ENCODE peak calls at places on chromosomes 12 and 14, in ten cellular contexts. V is CD4-positive, alpha-beta T cell; K is brain microvascular endothelial cell; H is ovary; J is left ventricle myocardium inferior; U is astrocyte; I is tibial artery; F is trophoblast cell; D is BE2C; X is kidney epithelial cell. E is an unnamed sample.

GRCh38 chr12:39372929-39373328 is 70.0 kb downstream of the KIF21A start:
- DNase-seq in V (no peak), F (no peak), J (no peak), D (no peak), K (no peak), H (no peak), U (peak; percentile 2), X (no peak), I (no peak), E (no peak)

GRCh38 chr12:65460076-65460475 is 181.6 kb downstream of the MSRB3 start:
- DNase-seq in H (no peak), X (no peak), V (no peak), F (no peak), K (no peak), U (no peak), J (no peak), D (no peak), I (no peak), E (no peak)

GRCh38 chr14:70005281-70005805 is 126.1 kb downstream of the SMOC1 start:
- DNase-seq in F (no peak), D (no peak), H (no peak), J (no peak), I (no peak), V (no peak), U (no peak), K (no peak), X (no peak), E (no peak)

GRCh38 chr12:116000252-116000651 is 277.2 kb downstream of the MED13L start:
- DNase-seq in D (no peak), F (no peak), K (no peak), X (no peak), J (no peak), U (no peak), V (no peak), I (no peak), H (no peak), E (no peak)

GRCh38 chr14:92937229-92937937 is 14.4 kb downstream of the CHGA start:
- DNase-seq in D (no peak), K (no peak), U (no peak), V (no peak), J (no peak), I (no peak), F (no peak), H (no peak), X (no peak), E (no peak)

GRCh38 chr14:103517626-103518415 is 4.8 kb downstream of the CKB start:
- DNase-seq in U (no peak), K (no peak), F (no peak), D (no peak), J (no peak), I (no peak), X (no peak), H (no peak), V (no peak), E (no peak)

GRCh38 chr12:62260733-62261683 is 804 bp downstream of the USP15 start:
- DNase-seq in D (peak; percentile 28), H (no peak), K (peak; percentile 29), J (peak; percentile 18), X (peak; percentile 29), U (peak; percentile 44), I (peak; percentile 38), V (peak; percentile 25), F (peak; percentile 28), E (peak; percentile 43)

GRCh38 chr14:92481811-92482559 is 31.6 kb upstream of the RIN3 start:
- DNase-seq in K (no peak), V (no peak), X (no peak), F (no peak), H (no peak), I (no peak), J (no peak), D (no peak), U (no peak), E (peak; percentile 7)

GRCh38 chr12:51326762-51327439 is 2.9 kb upstream of the BIN2 start:
- DNase-seq in I (peak; percentile 37), K (peak; percentile 59), D (no peak), H (no peak), F (peak; percentile 80), J (no peak), U (peak; percentile 69), V (no peak), X (no peak), E (no peak)

GRCh38 chr14:89921346-89921745 is 33.2 kb downstream of the EFCAB11 start:
- DNase-seq in V (no peak), K (no peak), H (no peak), D (no peak), J (no peak), U (peak; percentile 49), F (no peak), I (no peak), X (no peak), E (no peak)

GRCh38 chr12:29033519-29033918 is 115.6 kb upstream of the FAR2 start:
- DNase-seq in U (no peak), I (no peak), X (no peak), H (no peak), K (no peak), F (no peak), J (no peak), D (no peak), V (no peak), E (no peak)

GRCh38 chr12:130337476-130338303 is at the start of gene PIWIL1:
- DNase-seq in I (no peak), J (no peak), F (no peak), X (no peak), K (no peak), H (no peak), D (no peak), U (no peak), V (no peak), E (no peak)

GRCh38 chr14:34629657-34630529 is at the start of gene SNX6:
- DNase-seq in H (peak; percentile 83), I (peak; percentile 84), U (peak; percentile 45), V (peak; percentile 84), K (peak; percentile 34), D (peak; percentile 88), X (peak; percentile 16), J (peak; percentile 86), F (peak; percentile 86), E (peak; percentile 82)

GRCh38 chr12:26833692-26834168 is 736 bp upstream of the ITPR2 start:
- DNase-seq in J (no peak), V (peak; percentile 15), F (peak; percentile 92), U (no peak), X (no peak), H (peak; percentile 41), K (no peak), D (no peak), I (no peak), E (peak; percentile 61)

GRCh38 chr12:57459055-57459749 is 383 bp upstream of the GLI1 start:
- DNase-seq in D (peak; percentile 95), K (peak; percentile 91), F (peak; percentile 96), V (peak; percentile 84), I (peak; percentile 95), J (peak; percentile 93), H (peak; percentile 95), U (peak; percentile 92), X (peak; percentile 79), E (peak; percentile 94)

GRCh38 chr12:57459750-57460400 is at the start of gene GLI1:
- DNase-seq in I (no peak), D (peak; percentile 38), U (peak; percentile 21), J (no peak), V (no peak), X (no peak), H (no peak), K (no peak), F (no peak), E (no peak)

GRCh38 chr12:57456737-57457490 is 1.8 kb downstream of the INHBE start:
- DNase-seq in F (no peak), H (no peak), D (no peak), X (no peak), U (no peak), V (no peak), I (no peak), K (no peak), J (no peak), E (no peak)

GRCh38 chr12:57460457-57461325 is 1.1 kb downstream of the GLI1 start:
- DNase-seq in J (no peak), F (no peak), U (no peak), I (no peak), X (no peak), K (no peak), H (no peak), D (peak; percentile 46), V (no peak), E (no peak)

DNA sequence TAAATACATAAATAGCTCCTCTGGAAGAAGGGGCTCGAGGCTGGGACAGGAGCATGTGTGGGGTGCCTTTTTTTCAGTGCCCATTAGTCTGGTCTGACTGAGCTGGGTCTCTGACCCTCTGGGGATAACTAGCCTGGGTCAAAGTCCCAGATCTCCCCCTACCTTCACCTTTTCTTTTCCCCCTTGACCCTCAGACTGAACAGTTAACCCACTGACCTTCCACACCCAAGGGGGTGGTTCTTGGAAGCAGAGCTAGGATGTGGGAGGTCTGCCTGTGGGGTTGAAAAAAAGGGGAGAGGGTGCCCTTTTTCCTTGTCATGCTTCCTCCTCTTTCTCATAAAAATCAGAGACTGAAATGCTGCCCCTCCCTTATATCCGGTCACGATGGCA is 925 bp upstream of the GLI1 start:
- DNase-seq in F (no peak), U (no peak), J (no peak), K (no peak), I (no peak), V (no peak), H (no peak), X (no peak), D (no peak), E (no peak)
- H3K27me3 ChIP-seq in F (no peaks in the 10 kb centered on the region), U (peaks cover 5% of the 10 kb centered on the region), J (peaks cover 16% of the 10 kb centered on the region), K (no peaks in the 10 kb centered on the region), I (peaks cover 3% of the 10 kb centered on the region), V (peaks cover 9% of the 10 kb centered on the region), H (no peaks in the 10 kb centered on the region), X (no peaks in the 10 kb centered on the region), D (peaks cover 8% of the 10 kb centered on the region), E (no peaks in the 10 kb centered on the region)

GRCh38 chr14:60650382-60650961 is 1.2 kb upstream of the SIX1 start:
- DNase-seq in H (no peak), V (no peak), F (no peak), U (no peak), K (no peak), I (no peak), D (no peak), J (no peak), X (no peak), E (no peak)
- H3K27me3 ChIP-seq in H (peaks cover 3% of the 10 kb centered on the region), V (peaks cover 95% of the 10 kb centered on the region), F (peaks cover 92% of the 10 kb centered on the region), U (peaks cover 81% of the 10 kb centered on the region), K (no peaks in the 10 kb centered on the region), I (peaks cover 11% of the 10 kb centered on the region), D (peaks cover 98% of the 10 kb centered on the region), J (peaks cover 100% of the 10 kb centered on the region), X (peaks cover 61% of the 10 kb centered on the region), E (peaks cover 9% of the 10 kb centered on the region)

DNA sequence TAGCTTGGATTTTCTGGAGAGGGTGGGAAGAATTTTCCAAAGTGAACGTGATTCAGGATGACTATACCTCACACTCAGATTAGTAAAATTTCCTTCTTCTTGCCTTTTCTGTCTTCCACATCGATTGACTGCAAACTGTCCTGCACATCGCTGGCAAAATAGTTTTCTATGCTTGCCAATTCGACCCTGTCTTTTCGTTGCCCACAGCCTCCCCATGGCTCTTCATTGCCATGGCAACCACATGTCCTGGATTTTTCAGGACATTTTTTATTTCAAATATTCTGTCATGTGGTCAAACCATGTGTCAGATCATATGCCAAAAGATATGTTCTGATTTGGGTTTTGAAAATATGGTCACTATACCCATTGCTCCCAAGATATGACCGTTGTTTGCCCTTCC is 46.9 kb upstream of the OTX2 start:
- DNase-seq in F (no peak), D (no peak), V (no peak), H (no peak), K (no peak), I (no peak), U (no peak), J (no peak), X (no peak), E (no peak)
- H3K27me3 ChIP-seq in F (no peaks in the 10 kb centered on the region), D (peaks cover 28% of the 10 kb centered on the region), V (peaks cover 8% of the 10 kb centered on the region), H (no peaks in the 10 kb centered on the region), K (no peaks in the 10 kb centered on the region), I (no peaks in the 10 kb centered on the region), U (no peaks in the 10 kb centered on the region), J (peaks cover 87% of the 10 kb centered on the region), X (peaks cover 3% of the 10 kb centered on the region), E (no peaks in the 10 kb centered on the region)

GRCh38 chr12:47789141-47789540 is 16.1 kb downstream of the SLC48A1 start:
- DNase-seq in V (no peak), U (no peak), D (no peak), X (no peak), J (peak; percentile 7), K (no peak), H (no peak), F (no peak), I (no peak), E (no peak)
- H3K27me3 ChIP-seq in V (no peaks in the 10 kb centered on the region), U (no peaks in the 10 kb centered on the region), D (no peaks in the 10 kb centered on the region), X (no peaks in the 10 kb centered on the region), J (no peaks in the 10 kb centered on the region), K (no peaks in the 10 kb centered on the region), H (no peaks in the 10 kb centered on the region), F (no peaks in the 10 kb centered on the region), I (no peaks in the 10 kb centered on the region), E (no peaks in the 10 kb centered on the region)